ENCODE peak calls at places on chromosomes 5 and 9, in seven cellular contexts. O, R, X, D, Q, M and L are unnamed samples.

GRCh38 chr9:115939065-115939765 is 214.4 kb upstream of the PAPPA start:
- DNase-seq in O (no peak), R (no peak), X (no peak), D (no peak), Q (no peak), M (no peak), L (no peak)

GRCh38 chr5:107682533-107682932 is 11.8 kb upstream of the EFNA5 start:
- DNase-seq in O (no peak), R (no peak), X (no peak), D (no peak), Q (no peak), M (no peak), L (no peak)

GRCh38 chr9:132175431-132175830 is 13.6 kb downstream of the NTNG2 start:
- DNase-seq in O (no peak), R (no peak), X (no peak), D (no peak), Q (no peak), M (no peak), L (no peak)

GRCh38 chr9:347667-348292 is 133.1 kb downstream of the DOCK8 start:
- DNase-seq in O (no peak), R (no peak), X (no peak), D (no peak), Q (no peak), M (no peak), L (no peak)

GRCh38 chr9:113631811-113632665 is 168.5 kb downstream of the RGS3 start:
- DNase-seq in O (peak), R (no peak), X (peak), D (peak), Q (no peak), M (no peak), L (no peak)

GRCh38 chr5:172115541-172115982 is 72.5 kb downstream of the STK10 start:
- DNase-seq in O (no peak), R (no peak), X (peak), D (no peak), Q (no peak), M (peak), L (no peak)

GRCh38 chr9:75265525-75265972 is 177.2 kb downstream of the OSTF1 start:
- DNase-seq in O (peak), R (peak), X (no peak), D (peak), Q (no peak), M (peak), L (peak)

GRCh38 chr5:14902826-14903560 is 31.4 kb upstream of the ANKH start:
- DNase-seq in O (no peak), R (no peak), X (no peak), D (no peak), Q (no peak), M (no peak), L (no peak)

GRCh38 chr5:150108711-150109605 is 22.6 kb upstream of the CSF1R start:
- DNase-seq in O (no peak), R (no peak), X (no peak), D (no peak), Q (no peak), M (no peak), L (no peak)

GRCh38 chr5:141529002-141529401 is 40.1 kb downstream of the PCDHGC5 start:
- DNase-seq in O (no peak), R (no peak), X (no peak), D (peak), Q (no peak), M (no peak), L (peak)

GRCh38 chr9:105309531-105309931 is 65.1 kb downstream of the SLC44A1 start:
- DNase-seq in O (no peak), R (no peak), X (no peak), D (no peak), Q (no peak), M (no peak), L (no peak)

GRCh38 chr5:43038523-43038989 is 1.6 kb downstream of the ANXA2R start:
- DNase-seq in O (no peak), R (no peak), X (no peak), D (no peak), Q (no peak), M (peak), L (peak)

GRCh38 chr5:35742006-35742405 is 114.7 kb upstream of the IL7R start:
- DNase-seq in O (no peak), R (no peak), X (no peak), D (no peak), Q (no peak), M (no peak), L (no peak)

DNA sequence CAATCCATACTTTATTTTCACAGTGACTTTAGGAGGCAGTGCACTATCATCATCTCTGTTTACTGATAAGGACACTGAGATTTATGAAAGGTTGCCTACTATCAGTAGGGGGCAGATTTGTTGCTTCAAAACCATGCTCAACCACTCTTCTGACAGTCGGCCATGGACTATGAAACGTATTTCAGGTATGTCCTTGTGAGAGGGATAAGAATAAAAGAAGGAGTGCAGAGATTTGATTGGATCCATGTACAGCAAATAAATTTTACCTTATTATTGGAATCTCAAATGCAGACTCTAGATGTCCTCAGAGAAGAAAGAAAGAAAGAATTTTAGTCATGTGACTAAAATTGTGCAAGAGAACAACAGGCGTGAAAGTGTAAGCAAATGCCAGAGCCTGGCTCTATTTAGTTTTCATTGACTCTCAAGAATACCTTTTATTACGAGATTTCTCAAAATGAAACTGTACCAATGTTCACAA is 296.6 kb upstream of the RASA1 start:
- DNase-seq in O (no peak), R (no peak), X (no peak), D (no peak), Q (no peak), M (no peak), L (peak)
- TF ChIP-seq CTCF in O (no peak), R (peak), X (no peak), D (no peak), Q (no peak), M (peak), L (peak)

GRCh38 chr5:95835682-95836405 is 13.3 kb upstream of the GLRX start:
- DNase-seq in O (no peak), R (no peak), X (no peak), D (peak), Q (no peak), M (peak), L (no peak)
- H3K4me3 ChIP-seq in O (no peak), R (peak), X (peak), D (peak), Q (no peak), M (peak), L (peak)

GRCh38 chr5:55691265-55692105 is 20.6 kb downstream of the SLC38A9 start:
- DNase-seq in O (no peak), R (no peak), X (no peak), D (no peak), Q (no peak), M (no peak), L (peak)

GRCh38 chr5:55699041-55699688 is 13.0 kb downstream of the SLC38A9 start:
- DNase-seq in O (no peak), R (no peak), X (no peak), D (no peak), Q (no peak), M (no peak), L (peak)

GRCh38 chr5:55692106-55692417 is 20.1 kb downstream of the SLC38A9 start:
- DNase-seq in O (no peak), R (no peak), X (no peak), D (no peak), Q (no peak), M (no peak), L (no peak)

GRCh38 chr5:55692509-55692908 is 19.6 kb downstream of the SLC38A9 start:
- DNase-seq in O (no peak), R (no peak), X (no peak), D (no peak), Q (no peak), M (no peak), L (no peak)

DNA sequence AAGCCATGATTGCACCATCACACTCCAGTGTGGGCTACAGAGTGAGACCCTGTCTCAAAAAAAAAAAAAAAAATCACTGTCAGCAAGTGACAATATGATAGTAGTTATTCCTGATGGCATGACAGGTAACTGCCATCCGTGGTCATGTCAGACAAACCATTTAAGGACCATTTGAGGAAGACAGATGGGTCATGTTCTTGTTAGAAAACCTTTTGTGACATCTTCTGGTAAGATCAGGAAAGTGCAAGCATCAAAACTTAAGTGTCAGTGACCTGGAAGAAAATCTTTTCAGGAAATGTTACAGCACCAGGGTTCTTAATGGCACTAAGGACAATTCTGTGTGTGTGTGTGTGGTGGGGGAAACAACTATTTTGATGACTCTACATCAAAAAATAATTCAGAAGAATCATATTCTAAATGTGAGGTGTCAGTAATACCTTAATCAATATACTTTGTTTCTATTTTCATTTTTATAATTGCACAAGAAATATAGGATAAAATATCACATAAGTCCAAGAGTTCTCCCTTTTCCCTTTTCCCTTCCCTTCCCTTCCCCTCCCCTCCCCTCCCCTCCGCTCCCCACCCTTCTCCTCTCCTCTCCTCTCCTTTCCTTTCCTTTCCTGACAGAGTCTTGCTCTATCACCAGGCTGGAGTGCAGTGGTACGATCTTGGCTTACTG is 17.8 kb downstream of the SLC38A9 start:
- DNase-seq in O (no peak), R (no peak), X (no peak), D (no peak), Q (no peak), M (no peak), L (peak)
- TF ChIP-seq CTCF in O (no peak), R (peak), X (no peak), D (peak), Q (peak), M (peak), L (peak)

GRCh38 chr5:71939452-71939932 is 167.8 kb upstream of the MAP1B start:
- DNase-seq in O (no peak), R (no peak), X (no peak), D (no peak), Q (no peak), M (no peak), L (no peak)
- H3K4me3 ChIP-seq in O (no peak), R (no peak), X (no peak), D (no peak), Q (no peak), M (no peak), L (no peak)